ENCODE peak calls at places on chromosomes 11 and 22, in seven cellular contexts. G is Panc1, R is SK-N-SH, B is prostate gland, M is HCT116, Z is suprapubic skin, K is K562. N is an unnamed sample. For H3K4me1, the result is how much of the 10 kb centered on the place peaks cover.

GRCh38 chr11:13054278-13054677 is 45.2 kb downstream of the RASSF10 start:
- DNase-seq in G (no peak), M (no peak), K (no peak), B (no peak), R (no peak), Z (no peak), N (no peak)

GRCh38 chr11:101127699-101128570 is 1.7 kb downstream of the PGR start:
- DNase-seq in G (no peak), R (peak), B (no peak), M (no peak), K (peak), Z (peak), N (peak)

GRCh38 chr22:43109921-43110443 is 568 bp upstream of the BIK start:
- DNase-seq in B (no peak), K (peak), G (no peak), R (no peak), M (no peak), Z (no peak), N (no peak)

GRCh38 chr11:131868769-131869482 is 498.5 kb downstream of the NTM start:
- DNase-seq in G (no peak), K (no peak), B (no peak), R (no peak), M (no peak), Z (no peak), N (no peak)

GRCh38 chr11:103907136-103907535 is 129.3 kb upstream of the DDI1 start:
- DNase-seq in M (no peak), G (no peak), R (no peak), K (no peak), B (no peak), Z (no peak), N (no peak)

GRCh38 chr11:67392182-67392715 is 463 bp downstream of the RAD9A start:
- DNase-seq in R (no peak), B (no peak), Z (no peak), G (no peak), M (no peak), K (peak), N (no peak)

GRCh38 chr22:35567214-35567792 is 26.7 kb downstream of the RASD2 start:
- DNase-seq in Z (no peak), K (no peak), B (no peak), R (no peak), G (no peak), M (no peak), N (no peak)

GRCh38 chr22:37072673-37073072 is 21.1 kb downstream of the KCTD17 start:
- DNase-seq in K (no peak), B (no peak), R (no peak), M (no peak), G (no peak), Z (no peak), N (no peak)

GRCh38 chr11:3190600-3190999 is 25.5 kb upstream of the OSBPL5 start:
- DNase-seq in G (no peak), R (no peak), B (no peak), Z (no peak), M (no peak), K (no peak), N (no peak)

GRCh38 chr11:114359342-114359741 is 41.0 kb downstream of the C11orf71 start:
- DNase-seq in M (no peak), K (no peak), B (no peak), R (no peak), Z (no peak), G (no peak), N (no peak)

GRCh38 chr11:130124096-130124495 is 35.5 kb upstream of the ST14 start:
- DNase-seq in Z (peak), B (no peak), M (peak), K (no peak), G (peak), R (no peak), N (peak)

GRCh38 chr11:118621071-118621815 is 13.8 kb downstream of the PHLDB1 start:
- DNase-seq in G (no peak), R (peak), M (peak), K (peak), Z (peak), B (peak), N (peak)

GRCh38 chr22:30922151-30922611 is 46.4 kb downstream of the MORC2 start:
- DNase-seq in B (peak), M (no peak), Z (no peak), R (peak), K (no peak), G (peak), N (peak)

DNA sequence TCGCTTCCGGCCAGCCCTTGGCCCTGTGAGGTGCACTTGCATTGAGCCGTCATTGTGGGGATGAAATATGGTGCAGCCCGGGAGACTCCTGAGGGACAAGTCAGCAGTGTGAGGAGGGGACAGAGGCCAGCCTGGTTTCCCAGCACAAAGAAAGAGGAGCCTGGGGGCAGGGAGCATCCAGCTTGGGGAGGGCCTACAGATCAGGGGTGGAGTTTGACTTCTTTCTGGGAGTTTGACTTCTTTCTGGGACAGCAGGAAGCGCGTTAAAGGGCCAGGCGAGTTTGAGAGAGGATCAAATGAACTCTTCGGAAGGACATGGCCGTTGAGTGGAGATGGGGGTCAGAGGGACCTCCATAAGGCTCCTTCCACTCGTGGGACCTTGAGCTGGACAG is 91.9 kb downstream of the LRRC32 start:
- DNase-seq in Z (no peak), K (no peak), M (no peak), R (peak), B (no peak), G (no peak), N (no peak)
- TF ChIP-seq POLR2AphosphoS5 in Z (no peak), K (no peak), M (no peak), R (no peak), B (no peak), G (no peak), N (peak)

GRCh38 chr22:27124336-27125023 is 467.1 kb downstream of the MIAT start:
- DNase-seq in Z (no peak), G (no peak), R (no peak), B (no peak), M (no peak), K (no peak), N (peak)

GRCh38 chr22:27125539-27125938 is 468.2 kb downstream of the MIAT start:
- DNase-seq in M (no peak), R (no peak), Z (no peak), K (no peak), B (no peak), G (no peak), N (no peak)

GRCh38 chr22:27123880-27124279 is 466.5 kb downstream of the MIAT start:
- DNase-seq in Z (no peak), K (no peak), R (no peak), B (no peak), M (no peak), G (no peak), N (no peak)

GRCh38 chr22:27120036-27120435 is 462.6 kb downstream of the MIAT start:
- DNase-seq in B (no peak), G (no peak), Z (no peak), M (no peak), R (no peak), K (no peak), N (no peak)

GRCh38 chr22:27122561-27122960 is 465.2 kb downstream of the MIAT start:
- DNase-seq in M (no peak), Z (no peak), K (no peak), G (no peak), R (no peak), B (no peak), N (no peak)
- H3K4me3 ChIP-seq in M (no peak), Z (no peak), K (no peak), G (no peak), R (no peak), B (no peak), N (no peak)

GRCh38 chr11:69905611-69906452 is 86.6 kb upstream of the FGF3 start:
- DNase-seq in Z (no peak), M (no peak), G (no peak), R (peak), K (peak), B (no peak), N (no peak)
- H3K4me1 ChIP-seq in Z (under half), M (under half), G (under half), R (half or more), K (under half), B (under half), N (under half)

DNA sequence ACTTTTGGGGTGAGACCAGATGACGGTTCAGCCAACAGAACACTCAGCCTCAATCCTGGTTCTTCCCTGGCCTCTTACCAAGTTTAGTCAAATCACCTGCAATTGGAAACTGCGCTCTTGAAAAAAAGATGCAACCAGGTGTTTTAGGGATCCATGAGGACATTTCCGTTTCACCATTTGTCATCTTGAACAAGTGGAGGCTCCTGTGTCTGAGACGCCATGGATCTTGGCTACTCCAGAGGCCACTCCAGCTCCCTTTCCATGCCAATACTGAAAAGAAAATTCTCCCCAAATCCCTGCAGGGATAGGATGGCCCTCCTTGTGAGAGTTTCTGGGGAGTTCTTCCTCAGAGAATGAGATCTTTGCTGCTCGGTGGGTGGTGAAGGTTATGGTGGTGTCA is 27.7 kb downstream of the LRRC74B start:
- DNase-seq in B (no peak), M (no peak), Z (no peak), R (no peak), G (no peak), K (no peak), N (no peak)
- TF ChIP-seq POLR2AphosphoS5 in B (no peak), M (no peak), Z (no peak), R (no peak), G (no peak), K (no peak), N (no peak)

DNA sequence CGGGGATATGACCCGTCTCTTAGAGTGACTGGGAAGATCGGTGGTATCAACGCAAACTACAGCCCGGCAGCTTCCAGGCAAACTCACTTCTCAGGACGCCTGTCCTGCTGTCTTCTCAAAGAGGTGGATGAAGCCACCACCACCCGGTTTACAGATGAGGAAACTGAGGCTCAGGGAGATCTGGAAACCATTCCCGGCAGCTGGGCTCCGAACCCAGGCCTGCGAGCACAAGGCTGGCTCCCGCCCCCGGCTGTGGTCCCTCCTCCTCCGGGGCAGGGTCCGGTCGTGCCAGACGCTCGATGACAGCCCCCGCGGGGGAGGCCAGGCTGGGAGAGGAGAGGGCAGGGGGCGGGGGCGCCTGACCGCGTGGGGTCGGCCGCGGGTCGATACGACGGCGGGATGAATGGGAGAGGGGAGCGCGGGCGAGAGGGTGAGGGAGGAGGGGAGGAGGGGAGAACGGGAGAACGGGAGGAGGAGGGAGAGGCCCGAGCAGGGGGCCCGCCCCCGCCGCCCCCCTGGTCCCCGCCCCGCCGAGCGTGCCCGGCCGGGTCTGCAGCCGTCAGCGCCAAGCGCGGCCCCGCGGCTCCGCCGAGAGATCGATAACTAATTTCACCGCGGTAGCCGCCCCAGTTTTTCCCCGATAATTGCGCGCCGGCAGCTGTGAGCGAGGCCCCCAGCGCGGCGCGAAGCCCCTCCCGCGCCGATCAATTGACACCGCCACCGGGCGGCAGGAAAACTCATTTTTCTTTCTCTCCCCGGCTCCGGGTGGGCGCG is 14.0 kb downstream of the IGLL1 start:
- DNase-seq in G (no peak), Z (peak), B (no peak), M (no peak), R (peak), K (peak), N (peak)
- H3K4me3 ChIP-seq in G (peak), Z (peak), B (peak), M (no peak), R (peak), K (no peak), N (peak)

GRCh38 chr11:1766719-1767398 is 3.1 kb upstream of the CTSD start:
- DNase-seq in Z (peak), K (no peak), M (no peak), B (no peak), G (no peak), R (no peak), N (peak)

GRCh38 chr11:1768141-1768469 is 4.4 kb upstream of the CTSD start:
- DNase-seq in G (no peak), K (no peak), M (no peak), Z (no peak), R (no peak), B (no peak), N (no peak)

GRCh38 chr11:1763796-1764661 is at the start of gene CTSD:
- DNase-seq in Z (peak), K (peak), B (peak), R (peak), G (no peak), M (peak), N (peak)

GRCh38 chr11:1767399-1768140 is 3.8 kb upstream of the CTSD start:
- DNase-seq in G (no peak), B (no peak), R (no peak), M (no peak), K (no peak), Z (peak), N (peak)

GRCh38 chr11:1765871-1766718 is 2.4 kb upstream of the CTSD start:
- DNase-seq in M (no peak), B (no peak), Z (peak), K (no peak), G (no peak), R (no peak), N (peak)
- H3K4me1 ChIP-seq in M (under half), B (under half), Z (under half), K (half or more), G (half or more), R (under half), N (under half)

DNA sequence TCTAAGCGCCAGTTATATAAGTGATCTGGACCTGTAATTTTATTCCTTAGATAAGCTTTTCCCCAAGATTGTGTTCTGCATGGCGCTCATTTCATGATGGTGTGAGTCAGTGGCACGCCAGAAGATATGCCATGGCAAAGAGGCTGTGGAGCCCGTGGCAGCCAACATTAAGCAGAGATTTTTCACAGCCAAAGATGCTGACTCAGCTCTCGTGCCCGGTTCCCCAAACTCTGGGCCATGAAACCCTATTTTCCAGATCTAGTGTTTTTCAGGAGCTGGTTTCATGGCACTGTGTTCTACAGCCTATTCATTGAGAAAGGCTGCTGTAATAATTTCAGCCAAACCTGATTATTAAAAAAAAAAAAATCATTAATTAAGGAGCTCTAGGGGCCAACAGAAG is 15.4 kb upstream of the LINC01488 start:
- DNase-seq in M (no peak), G (no peak), K (no peak), Z (no peak), B (no peak), R (no peak), N (no peak)
- TF ChIP-seq POLR2AphosphoS5 in M (no peak), G (no peak), K (no peak), Z (no peak), B (no peak), R (no peak), N (no peak)

GRCh38 chr11:45654242-45654641 is 11.2 kb downstream of the CHST1 start:
- DNase-seq in K (no peak), Z (no peak), B (no peak), R (no peak), M (no peak), G (no peak), N (peak)

GRCh38 chr11:45653277-45653676 is 12.1 kb downstream of the CHST1 start:
- DNase-seq in K (no peak), G (no peak), Z (no peak), B (no peak), M (no peak), R (no peak), N (no peak)

GRCh38 chr11:45655831-45656230 is 9.6 kb downstream of the CHST1 start:
- DNase-seq in B (no peak), R (no peak), Z (no peak), M (no peak), G (no peak), K (no peak), N (peak)

GRCh38 chr11:45654741-45655283 is 10.6 kb downstream of the CHST1 start:
- DNase-seq in G (no peak), Z (no peak), B (no peak), K (no peak), M (no peak), R (no peak), N (peak)

GRCh38 chr11:45655347-45655756 is 10.1 kb downstream of the CHST1 start:
- DNase-seq in Z (no peak), B (peak), G (peak), K (peak), R (peak), M (peak), N (peak)
- H3K4me3 ChIP-seq in Z (no peak), B (no peak), G (no peak), K (no peak), R (peak), M (no peak), N (no peak)

GRCh38 chr11:94727766-94728165 is 40.4 kb upstream of the AMOTL1 start:
- DNase-seq in R (no peak), Z (no peak), K (no peak), G (no peak), B (no peak), M (no peak), N (no peak)
- H3K4me1 ChIP-seq in R (under half), Z (under half), K (under half), G (under half), B (under half), M (under half), N (under half)

GRCh38 chr11:41222236-41222635 is 237.2 kb downstream of the LRRC4C start:
- DNase-seq in B (no peak), R (no peak), K (no peak), G (no peak), Z (no peak), M (no peak), N (no peak)
- TF ChIP-seq POLR2AphosphoS5 in B (no peak), R (no peak), K (no peak), G (no peak), Z (no peak), M (no peak), N (no peak)